ENCODE peak calls at places on chromosomes 5 and 9, in eight cellular contexts. H is aorta, T is AG09319, G is D341Med, W is heart right ventricle, K is type B pancreatic cell, I is hepatic stellate cell, J is T47D. C is an unnamed sample.

GRCh38 chr5:30764704-30765103 is 428.8 kb upstream of the CDH6 start:
- DNase-seq in H (no peak), T (no peak), G (no peak), W (no peak), K (no peak), I (no peak), J (no peak), C (no peak)

GRCh38 chr5:74124826-74125225 is 498.8 kb downstream of the ARHGEF28 start:
- DNase-seq in H (no peak), T (no peak), G (no peak), W (no peak), K (no peak), I (peak), J (no peak), C (no peak)

GRCh38 chr5:170302729-170303501 is 5.3 kb upstream of the LCP2 start:
- DNase-seq in H (peak), T (no peak), G (no peak), W (peak), K (no peak), I (no peak), J (no peak), C (peak)

GRCh38 chr9:86918556-86918955 is 28.8 kb downstream of the GAS1 start:
- DNase-seq in H (no peak), T (no peak), G (no peak), W (no peak), K (no peak), I (no peak), J (no peak), C (no peak)

GRCh38 chr5:54302267-54302687 is 8.1 kb downstream of the ARL15 start:
- DNase-seq in H (no peak), T (no peak), G (no peak), W (no peak), K (no peak), I (no peak), J (no peak), C (peak)

GRCh38 chr9:93148721-93149120 is 14.7 kb upstream of the NINJ1 start:
- DNase-seq in H (no peak), T (no peak), G (no peak), W (no peak), K (no peak), I (no peak), J (no peak), C (no peak)

GRCh38 chr9:34522091-34522887 is 501 bp downstream of the ENHO start:
- DNase-seq in H (no peak), T (no peak), G (no peak), W (no peak), K (no peak), I (no peak), J (no peak), C (no peak)

GRCh38 chr5:14322437-14323187 is 179.5 kb downstream of the TRIO start:
- DNase-seq in H (no peak), T (no peak), G (no peak), W (no peak), K (no peak), I (no peak), J (no peak), C (no peak)

GRCh38 chr9:133977421-133978201 is 14.5 kb downstream of the VAV2 start:
- DNase-seq in H (peak), T (no peak), G (no peak), W (no peak), K (no peak), I (no peak), J (no peak), C (no peak)

GRCh38 chr9:70169222-70169621 is 89.6 kb upstream of the SMC5 start:
- DNase-seq in H (no peak), T (no peak), G (no peak), W (no peak), K (no peak), I (no peak), J (no peak), C (no peak)

GRCh38 chr5:15929616-15930303 is 249.8 kb downstream of the MARCHF11 start:
- DNase-seq in H (no peak), T (no peak), G (no peak), W (no peak), K (no peak), I (peak), J (no peak), C (no peak)